ENCODE peak calls at places on chromosomes 13 and 19, in nine cellular contexts. K is putamen; F is GM23338; B is T-helper 17 cell; M is dorsolateral prefrontal cortex; T is GM12864; J is tibial nerve; N is activated naive CD4-positive, alpha-beta T cell treated with Interleukin-2 at 50 U/mL for 16 hours; Z is mesenchymal stem cell. C is an unnamed sample.

GRCh38 chr13:110506859-110507566 is 54.5 kb downstream of the RAB20 start:
- DNase-seq in K (no peak), F (no peak), B (no peak), M (no peak), T (no peak), J (peak; percentile 30), N (no peak), Z (peak; percentile 65), C (peak; percentile 89)

GRCh38 chr19:15194938-15195337 is 5.9 kb downstream of the NOTCH3 start:
- DNase-seq in K (no peak), F (no peak), B (no peak), M (no peak), T (no peak), J (no peak), N (no peak), Z (no peak), C (peak; percentile 76)

GRCh38 chr19:27793644-27794443 is 1419.1 kb downstream of the UQCRFS1 start:
- DNase-seq in K (peak; percentile 96), F (peak; percentile 97), B (peak; percentile 83), M (peak; percentile 95), T (peak; percentile 87), J (peak; percentile 90), N (peak; percentile 93), Z (peak; percentile 96), C (peak; percentile 93)

GRCh38 chr19:55172741-55173140 is 6.3 kb upstream of the DNAAF3 start:
- DNase-seq in K (no peak), F (no peak), B (no peak), M (no peak), T (no peak), J (no peak), N (no peak), Z (peak; percentile 65), C (no peak)

GRCh38 chr13:62375653-62376052 is 960.0 kb upstream of the PCDH20 start:
- DNase-seq in K (no peak), F (no peak), B (no peak), M (no peak), T (no peak), J (no peak), N (no peak), Z (no peak), C (no peak)

GRCh38 chr19:13459351-13459750 is 46.9 kb downstream of the CACNA1A start:
- DNase-seq in K (peak; percentile 82), F (peak; percentile 30), B (no peak), M (peak; percentile 72), T (no peak), J (no peak), N (no peak), Z (no peak), C (no peak)

GRCh38 chr13:41224113-41225110 is 30.0 kb upstream of the KBTBD7 start:
- DNase-seq in K (peak; percentile 63), F (no peak), B (no peak), M (no peak), T (no peak), J (no peak), N (no peak), Z (peak; percentile 57), C (no peak)

GRCh38 chr13:40271511-40271910 is 394.9 kb downstream of the FOXO1 start:
- DNase-seq in K (no peak), F (no peak), B (no peak), M (no peak), T (no peak), J (peak; percentile 31), N (no peak), Z (no peak), C (peak; percentile 50)

GRCh38 chr19:49155005-49155826 is at the start of gene HRC:
- DNase-seq in K (no peak), F (peak; percentile 36), B (no peak), M (no peak), T (no peak), J (no peak), N (no peak), Z (no peak), C (peak; percentile 86)

GRCh38 chr13:88761145-88761544 is 1090.0 kb downstream of the SLITRK5 start:
- DNase-seq in K (no peak), F (peak; percentile 45), B (no peak), M (no peak), T (no peak), J (no peak), N (no peak), Z (no peak), C (no peak)

GRCh38 chr13:102392810-102393209 is 9.0 kb downstream of the FGF14 start:
- DNase-seq in K (peak; percentile 83), F (no peak), B (no peak), M (no peak), T (no peak), J (no peak), N (peak; percentile 22), Z (no peak), C (no peak)

GRCh38 chr13:105336706-105337582 is 1198.5 kb downstream of the EFNB2 start:
- DNase-seq in K (no peak), F (no peak), B (no peak), M (no peak), T (no peak), J (peak; percentile 13), N (no peak), Z (no peak), C (no peak)

GRCh38 chr19:27736225-27736624 is 1476.7 kb downstream of the UQCRFS1 start:
- DNase-seq in K (no peak), F (no peak), B (no peak), M (no peak), T (no peak), J (no peak), N (no peak), Z (no peak), C (no peak)